ENCODE peak calls at places on chromosomes 6 and 20, in four cellular contexts. T, D, X and M are unnamed samples.

GRCh38 chr20:12394786-12395185 is 477.1 kb downstream of the BTBD3 start:
- DNase-seq in T (no peak), D (no peak), X (no peak), M (no peak)

GRCh38 chr6:46015119-46015968 is at the start of gene CLIC5:
- DNase-seq in T (no peak), D (peak), X (no peak), M (peak)

GRCh38 chr6:43377710-43378229 is 8.3 kb upstream of the ZNF318 start:
- DNase-seq in T (no peak), D (no peak), X (no peak), M (no peak)

GRCh38 chr6:41337709-41338108 is 2.3 kb downstream of the NCR2 start:
- DNase-seq in T (no peak), D (no peak), X (no peak), M (no peak)

GRCh38 chr20:44420497-44420896 is 55.2 kb upstream of the TTPAL start:
- DNase-seq in T (no peak), D (no peak), X (no peak), M (no peak)

GRCh38 chr6:166760288-166760687 is 133.2 kb upstream of the RPS6KA2 start:
- DNase-seq in T (no peak), D (peak), X (no peak), M (peak)

GRCh38 chr6:168515376-168515775 is 74.4 kb downstream of the SMOC2 start:
- DNase-seq in T (no peak), D (no peak), X (no peak), M (no peak)

GRCh38 chr6:90131614-90132423 is 164.8 kb downstream of the BACH2 start:
- DNase-seq in T (no peak), D (no peak), X (peak), M (no peak)

GRCh38 chr20:52031574-52032303 is 159.8 kb downstream of the ZFP64 start:
- DNase-seq in T (no peak), D (peak), X (no peak), M (no peak)